ENCODE peak calls at places on chromosomes 5 and 9, in nine cellular contexts. O, Y, V, S, K, H, L, Q and A are unnamed samples.

GRCh38 chr9:133659566-133659965 is 23.4 kb downstream of the DBH start:
- DNase-seq in O (no peak), Y (no peak), V (no peak), S (no peak), K (no peak), H (no peak), L (no peak), Q (no peak), A (no peak)

GRCh38 chr9:19830796-19831195 is 42.0 kb upstream of the SLC24A2 start:
- DNase-seq in O (no peak), Y (no peak), V (no peak), S (no peak), K (no peak), H (no peak), L (no peak), Q (no peak), A (no peak)

GRCh38 chr5:14385022-14385421 is 196.6 kb upstream of the OTULINL start:
- DNase-seq in O (no peak), Y (no peak), V (no peak), S (no peak), K (no peak), H (no peak), L (no peak), Q (no peak), A (no peak)

GRCh38 chr5:180832638-180833068 is 28.4 kb downstream of the ZFP62 start:
- DNase-seq in O (no peak), Y (no peak), V (no peak), S (peak; percentile 39), K (peak; percentile 74), H (no peak), L (no peak), Q (no peak), A (no peak)

GRCh38 chr9:133792721-133793470 is 54.7 kb upstream of the SARDH start:
- DNase-seq in O (peak; percentile 81), Y (peak; percentile 81), V (peak; percentile 73), S (peak; percentile 77), K (peak; percentile 86), H (peak; percentile 82), L (no peak), Q (peak; percentile 85), A (peak; percentile 90)

GRCh38 chr9:673264-673965 is 168.1 kb upstream of the DMRT1 start:
- DNase-seq in O (no peak), Y (no peak), V (no peak), S (no peak), K (no peak), H (no peak), L (no peak), Q (no peak), A (no peak)

GRCh38 chr9:131259432-131259885 is 16.9 kb downstream of the FAM78A start:
- DNase-seq in O (no peak), Y (peak; percentile 14), V (no peak), S (no peak), K (no peak), H (no peak), L (no peak), Q (no peak), A (no peak)

GRCh38 chr5:31990296-31990695 is 183.8 kb downstream of the GOLPH3 start:
- DNase-seq in O (no peak), Y (no peak), V (no peak), S (no peak), K (no peak), H (no peak), L (no peak), Q (no peak), A (no peak)

GRCh38 chr5:6568383-6568782 is 64.5 kb downstream of the NSUN2 start:
- DNase-seq in O (no peak), Y (peak; percentile 53), V (no peak), S (no peak), K (no peak), H (no peak), L (no peak), Q (no peak), A (no peak)

GRCh38 chr9:744790-745456 is 96.6 kb upstream of the DMRT1 start:
- DNase-seq in O (no peak), Y (peak; percentile 83), V (peak; percentile 41), S (peak; percentile 31), K (no peak), H (peak; percentile 75), L (no peak), Q (peak; percentile 62), A (no peak)

GRCh38 chr9:115743709-115744605 is 409.6 kb upstream of the PAPPA start:
- DNase-seq in O (no peak), Y (no peak), V (no peak), S (no peak), K (no peak), H (no peak), L (no peak), Q (no peak), A (no peak)

GRCh38 chr9:21611896-21612295 is 129.8 kb upstream of the IFNE start:
- DNase-seq in O (no peak), Y (no peak), V (no peak), S (no peak), K (no peak), H (no peak), L (no peak), Q (no peak), A (no peak)

GRCh38 chr5:28567050-28567449 is 1528.7 kb upstream of the CDH9 start:
- DNase-seq in O (no peak), Y (no peak), V (no peak), S (no peak), K (no peak), H (no peak), L (no peak), Q (no peak), A (no peak)

GRCh38 chr5:35223777-35224395 is 6.4 kb downstream of the PRLR start:
- DNase-seq in O (no peak), Y (no peak), V (no peak), S (no peak), K (no peak), H (no peak), L (no peak), Q (no peak), A (no peak)

GRCh38 chr9:32866292-32866691 is 83.0 kb downstream of the TMEM215 start:
- DNase-seq in O (no peak), Y (no peak), V (no peak), S (no peak), K (no peak), H (no peak), L (no peak), Q (no peak), A (no peak)

GRCh38 chr9:113454914-113455761 is 8.4 kb upstream of the RGS3 start:
- DNase-seq in O (no peak), Y (peak; percentile 58), V (peak; percentile 69), S (no peak), K (peak; percentile 68), H (peak; percentile 50), L (no peak), Q (peak; percentile 46), A (no peak)

GRCh38 chr5:42005561-42006153 is 80.6 kb downstream of the FBXO4 start:
- DNase-seq in O (peak; percentile 8), Y (no peak), V (no peak), S (no peak), K (no peak), H (no peak), L (no peak), Q (no peak), A (no peak)

GRCh38 chr5:83443539-83443938 is 28.0 kb upstream of the VCAN start:
- DNase-seq in O (no peak), Y (no peak), V (no peak), S (no peak), K (no peak), H (no peak), L (no peak), Q (no peak), A (no peak)

GRCh38 chr9:137969685-137970084 is 92.1 kb downstream of the CACNA1B start:
- DNase-seq in O (no peak), Y (no peak), V (peak; percentile 16), S (no peak), K (no peak), H (no peak), L (no peak), Q (peak; percentile 2), A (no peak)

GRCh38 chr5:63085551-63085950 is 506.9 kb downstream of the LRRC70 start:
- DNase-seq in O (no peak), Y (no peak), V (no peak), S (no peak), K (no peak), H (no peak), L (no peak), Q (no peak), A (no peak)
- TF ChIP-seq POLR2A in O (no peak), Y (no peak), V (no peak), S (no peak), K (no peak), H (no peak), L (no peak), Q (no peak), A (no peak)

DNA sequence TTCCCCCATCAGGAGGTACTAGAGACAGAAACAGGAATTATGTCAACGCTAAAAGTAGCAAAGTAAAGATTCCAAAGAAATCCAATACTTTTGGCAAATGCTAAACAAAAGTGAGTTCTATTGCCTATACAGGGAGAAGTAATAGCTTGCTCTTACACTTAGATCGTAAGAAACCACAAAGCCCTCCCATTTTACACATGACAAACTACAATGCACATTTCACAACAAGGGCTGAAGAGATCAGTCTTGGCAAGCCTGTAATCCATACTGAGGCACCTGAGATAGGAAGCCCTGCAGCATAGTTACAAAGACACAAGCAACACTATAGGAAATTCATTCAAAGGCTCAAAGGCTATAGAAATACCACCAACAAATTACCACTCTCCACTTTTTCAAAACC is 7.7 kb downstream of the HNRNPK start:
- DNase-seq in O (no peak), Y (no peak), V (no peak), S (no peak), K (no peak), H (no peak), L (no peak), Q (no peak), A (no peak)
- TF ChIP-seq POLR2A in O (no peak), Y (no peak), V (no peak), S (no peak), K (no peak), H (no peak), L (no peak), Q (no peak), A (no peak)

DNA sequence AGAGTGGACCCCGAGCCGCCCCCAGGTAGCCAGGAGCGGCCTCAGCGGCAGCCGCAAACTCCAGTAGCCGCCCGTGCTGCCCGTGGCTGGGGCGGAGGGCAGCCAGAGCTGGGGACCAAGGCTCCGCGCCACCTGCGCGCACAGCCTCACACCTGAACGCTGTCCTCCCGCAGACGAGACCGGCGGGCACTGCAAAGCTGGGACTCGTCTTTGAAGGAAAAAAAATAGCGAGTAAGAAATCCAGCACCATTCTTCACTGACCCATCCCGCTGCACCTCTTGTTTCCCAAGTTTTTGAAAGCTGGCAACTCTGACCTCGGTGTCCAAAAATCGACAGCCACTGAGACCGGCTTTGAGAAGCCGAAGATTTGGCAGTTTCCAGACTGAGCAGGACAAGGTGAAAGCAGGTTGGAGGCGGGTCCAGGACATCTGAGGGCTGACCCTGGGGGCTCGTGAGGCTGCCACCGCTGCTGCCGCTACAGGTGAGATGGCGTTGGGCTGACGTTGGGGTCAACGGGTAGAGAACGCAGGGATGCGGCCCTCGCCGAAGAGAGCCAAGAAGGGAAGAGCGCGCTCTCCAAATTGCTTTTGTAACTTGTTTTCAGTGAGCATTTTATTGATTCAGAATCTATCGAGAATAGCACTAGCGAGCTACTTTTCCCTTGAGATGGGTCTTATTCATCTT is 425 bp downstream of the PTGER4 start:
- DNase-seq in O (no peak), Y (no peak), V (no peak), S (peak; percentile 36), K (peak; percentile 66), H (peak; percentile 27), L (no peak), Q (no peak), A (no peak)
- TF ChIP-seq POLR2A in O (no peak), Y (no peak), V (no peak), S (no peak), K (no peak), H (no peak), L (no peak), Q (no peak), A (no peak)

GRCh38 chr5:40873481-40873880 is 32.3 kb downstream of the CARD6 start:
- DNase-seq in O (no peak), Y (no peak), V (no peak), S (no peak), K (no peak), H (no peak), L (no peak), Q (no peak), A (no peak)
- TF ChIP-seq POLR2A in O (no peak), Y (no peak), V (no peak), S (no peak), K (no peak), H (no peak), L (no peak), Q (no peak), A (no peak)